ENCODE peak calls at places on chromosomes 4 and X, in eight cellular contexts. W is nucleus accumbens, P is pons, H is T-helper 2 cell, K is iris pigment epithelial cell, M is NCI-H1694, N is pancreas, S is erythroblast. R is an unnamed sample.

GRCh38 chrX:107823456-107823855 is 2.2 kb upstream of the MID2 start:
- DNase-seq in W (no peak), P (no peak), H (no peak), K (peak), M (no peak), N (no peak), S (no peak), R (no peak)

GRCh38 chr4:157075811-157076577 is at the start of gene GLRB:
- DNase-seq in W (no peak), P (no peak), H (peak), K (peak), M (no peak), N (peak), S (peak), R (peak)

GRCh38 chr4:10095296-10095991 is 21.2 kb downstream of the WDR1 start:
- DNase-seq in W (no peak), P (no peak), H (peak), K (no peak), M (no peak), N (no peak), S (peak), R (no peak)

GRCh38 chr4:53346920-53347852 is 18.7 kb downstream of the SCFD2 start:
- DNase-seq in W (no peak), P (peak), H (no peak), K (peak), M (no peak), N (no peak), S (no peak), R (no peak)

GRCh38 chr4:2186133-2186864 is 55.6 kb downstream of the HAUS3 start:
- DNase-seq in W (no peak), P (no peak), H (peak), K (peak), M (peak), N (peak), S (no peak), R (peak)

GRCh38 chr4:19857405-19857804 is 394.3 kb upstream of the SLIT2 start:
- DNase-seq in W (no peak), P (no peak), H (no peak), K (peak), M (no peak), N (no peak), S (no peak), R (no peak)

GRCh38 chr4:13528823-13529129 is 15.5 kb downstream of the NKX3-2 start:
- DNase-seq in W (no peak), P (no peak), H (no peak), K (no peak), M (no peak), N (no peak), S (no peak), R (no peak)

GRCh38 chrX:7028246-7028645 is 119.3 kb upstream of the STS start:
- DNase-seq in W (no peak), P (no peak), H (no peak), K (no peak), M (no peak), N (no peak), S (no peak), R (no peak)

GRCh38 chrX:9310596-9310995 is 154.3 kb upstream of the TBL1X start:
- DNase-seq in W (no peak), P (no peak), H (no peak), K (peak), M (no peak), N (no peak), S (no peak), R (no peak)

GRCh38 chr4:4216668-4217067 is 10.1 kb downstream of the OTOP1 start:
- DNase-seq in W (no peak), P (no peak), H (no peak), K (peak), M (no peak), N (no peak), S (no peak), R (no peak)

GRCh38 chr4:177546745-177547144 is 104.5 kb upstream of the AGA start:
- DNase-seq in W (no peak), P (no peak), H (peak), K (no peak), M (no peak), N (no peak), S (no peak), R (no peak)

GRCh38 chrX:115428011-115428410 is 133.0 kb upstream of the PLS3 start:
- DNase-seq in W (no peak), P (no peak), H (no peak), K (no peak), M (no peak), N (no peak), S (no peak), R (no peak)

R was measured in Calu3.